ENCODE peak calls at places on chromosomes 5 and 9, in eight cellular contexts. D, G, Q, C, R, A, B and V are unnamed samples. For H3K9me3, the result is how much of the 10 kb centered on the place peaks cover.

GRCh38 chr5:157612071-157612476 is 36.5 kb upstream of the ADAM19 start:
- DNase-seq in D (peak), G (no peak), Q (no peak), C (no peak), R (no peak), A (no peak), B (no peak), V (no peak)

GRCh38 chr9:130043654-130044623 is 950 bp upstream of the FNBP1 start:
- DNase-seq in D (peak), G (peak), Q (no peak), C (peak), R (peak), A (peak), B (peak), V (peak)

GRCh38 chr5:177496111-177497010 is 1.0 kb downstream of the PDLIM7 start:
- DNase-seq in D (peak), G (peak), Q (peak), C (peak), R (peak), A (peak), B (peak), V (peak)

GRCh38 chr5:157253547-157253946 is 12.4 kb upstream of the CYFIP2 start:
- DNase-seq in D (peak), G (peak), Q (peak), C (peak), R (peak), A (peak), B (peak), V (peak)

GRCh38 chr9:112175796-112176315 is 759 bp upstream of the SUSD1 start:
- DNase-seq in D (no peak), G (peak), Q (no peak), C (no peak), R (no peak), A (no peak), B (peak), V (no peak)

GRCh38 chr5:133546500-133546899 is 65.8 kb downstream of the FSTL4 start:
- DNase-seq in D (no peak), G (no peak), Q (no peak), C (no peak), R (no peak), A (no peak), B (no peak), V (no peak)

GRCh38 chr5:64587370-64587769 is 81.6 kb downstream of the RGS7BP start:
- DNase-seq in D (no peak), G (no peak), Q (no peak), C (peak), R (no peak), A (no peak), B (no peak), V (no peak)

GRCh38 chr5:83417884-83418283 is 53.7 kb upstream of the VCAN start:
- DNase-seq in D (no peak), G (no peak), Q (no peak), C (no peak), R (no peak), A (no peak), B (no peak), V (no peak)

GRCh38 chr5:160470437-160471341 is 49.0 kb downstream of the PTTG1 start:
- DNase-seq in D (peak), G (no peak), Q (peak), C (no peak), R (no peak), A (no peak), B (no peak), V (peak)

GRCh38 chr9:113178087-113178486 is 27.3 kb downstream of the SLC31A2 start:
- DNase-seq in D (peak), G (no peak), Q (no peak), C (peak), R (peak), A (no peak), B (no peak), V (peak)

GRCh38 chr5:157292599-157292998 is 26.7 kb downstream of the CYFIP2 start:
- DNase-seq in D (no peak), G (no peak), Q (no peak), C (no peak), R (no peak), A (no peak), B (no peak), V (no peak)

GRCh38 chr5:170631471-170632195 is 127.8 kb downstream of the KCNIP1 start:
- DNase-seq in D (peak), G (peak), Q (no peak), C (peak), R (peak), A (peak), B (peak), V (no peak)

GRCh38 chr5:149581192-149581861 is at the start of gene ARHGEF37:
- DNase-seq in D (peak), G (peak), Q (peak), C (peak), R (peak), A (no peak), B (peak), V (peak)

GRCh38 chr5:140270008-140270407 is 32.9 kb downstream of the PFDN1 start:
- DNase-seq in D (no peak), G (no peak), Q (no peak), C (no peak), R (no peak), A (no peak), B (no peak), V (no peak)

GRCh38 chr9:127838375-127839078 is 15.9 kb downstream of the ENG start:
- DNase-seq in D (peak), G (no peak), Q (peak), C (peak), R (peak), A (no peak), B (no peak), V (peak)

GRCh38 chr5:175517824-175518450 is 39.6 kb downstream of the SFXN1 start:
- DNase-seq in D (peak), G (no peak), Q (peak), C (peak), R (peak), A (peak), B (no peak), V (peak)

GRCh38 chr5:73189816-73190451 is 16.9 kb downstream of the TMEM174 start:
- DNase-seq in D (peak), G (no peak), Q (no peak), C (peak), R (peak), A (no peak), B (no peak), V (peak)

GRCh38 chr9:35906923-35907699 is 1.1 kb downstream of the HRCT1 start:
- DNase-seq in D (peak), G (peak), Q (peak), C (peak), R (peak), A (no peak), B (no peak), V (peak)

GRCh38 chr9:92341578-92341977 is 15.8 kb downstream of the CENPP start:
- DNase-seq in D (no peak), G (no peak), Q (no peak), C (no peak), R (no peak), A (no peak), B (no peak), V (no peak)

GRCh38 chr5:148620696-148621095 is 33.6 kb downstream of the HTR4 start:
- DNase-seq in D (no peak), G (no peak), Q (no peak), C (no peak), R (no peak), A (peak), B (no peak), V (no peak)

GRCh38 chr5:97338729-97339128 is 155.7 kb upstream of the RIOK2 start:
- DNase-seq in D (no peak), G (no peak), Q (no peak), C (no peak), R (peak), A (no peak), B (no peak), V (no peak)

GRCh38 chr5:45277860-45278259 is 418.3 kb downstream of the HCN1 start:
- DNase-seq in D (no peak), G (no peak), Q (no peak), C (peak), R (no peak), A (no peak), B (peak), V (no peak)

GRCh38 chr9:6268830-6269397 is 53.3 kb downstream of the IL33 start:
- DNase-seq in D (no peak), G (no peak), Q (no peak), C (no peak), R (no peak), A (no peak), B (no peak), V (no peak)

GRCh38 chr5:52077941-52078825 is 694.9 kb downstream of the ISL1 start:
- DNase-seq in D (no peak), G (peak), Q (no peak), C (no peak), R (no peak), A (no peak), B (no peak), V (no peak)

GRCh38 chr9:128565578-128565977 is 13.2 kb downstream of the SPTAN1 start:
- DNase-seq in D (no peak), G (no peak), Q (no peak), C (no peak), R (no peak), A (no peak), B (no peak), V (no peak)

GRCh38 chr9:86126998-86127972 is 27.9 kb upstream of the GOLM1 start:
- DNase-seq in D (peak), G (peak), Q (peak), C (peak), R (peak), A (peak), B (peak), V (peak)

GRCh38 chr5:75274486-75274885 is 37.8 kb upstream of the ANKRD31 start:
- DNase-seq in D (no peak), G (no peak), Q (no peak), C (no peak), R (no peak), A (no peak), B (no peak), V (no peak)

GRCh38 chr5:31626156-31626555 is 12.8 kb upstream of the PDZD2 start:
- DNase-seq in D (no peak), G (no peak), Q (peak), C (no peak), R (no peak), A (no peak), B (no peak), V (no peak)

GRCh38 chr9:83236029-83236696 is 173.2 kb upstream of the RASEF start:
- DNase-seq in D (no peak), G (no peak), Q (no peak), C (no peak), R (no peak), A (no peak), B (no peak), V (no peak)

GRCh38 chr5:154262376-154262775 is 71.8 kb downstream of the GALNT10 start:
- DNase-seq in D (no peak), G (peak), Q (no peak), C (no peak), R (no peak), A (no peak), B (no peak), V (no peak)

GRCh38 chr9:132023409-132024180 is 56.1 kb downstream of the MED27 start:
- DNase-seq in D (no peak), G (no peak), Q (no peak), C (no peak), R (no peak), A (no peak), B (no peak), V (no peak)

GRCh38 chr5:181043285-181044092 is 3.4 kb downstream of the BTNL9 start:
- DNase-seq in D (no peak), G (no peak), Q (peak), C (no peak), R (no peak), A (peak), B (no peak), V (no peak)

GRCh38 chr5:1888541-1889251 is 6.0 kb upstream of the IRX4 start:
- DNase-seq in D (no peak), G (no peak), Q (no peak), C (no peak), R (no peak), A (no peak), B (no peak), V (no peak)

GRCh38 chr9:22308177-22308576 is 138.4 kb upstream of the DMRTA1 start:
- DNase-seq in D (no peak), G (no peak), Q (peak), C (no peak), R (no peak), A (no peak), B (no peak), V (no peak)

GRCh38 chr9:114178756-114179450 is 23.6 kb downstream of the COL27A1 start:
- DNase-seq in D (no peak), G (no peak), Q (no peak), C (peak), R (no peak), A (no peak), B (no peak), V (peak)

GRCh38 chr9:21070171-21070571 is 7.6 kb downstream of the IFNB1 start:
- DNase-seq in D (peak), G (peak), Q (peak), C (peak), R (peak), A (no peak), B (no peak), V (peak)

DNA sequence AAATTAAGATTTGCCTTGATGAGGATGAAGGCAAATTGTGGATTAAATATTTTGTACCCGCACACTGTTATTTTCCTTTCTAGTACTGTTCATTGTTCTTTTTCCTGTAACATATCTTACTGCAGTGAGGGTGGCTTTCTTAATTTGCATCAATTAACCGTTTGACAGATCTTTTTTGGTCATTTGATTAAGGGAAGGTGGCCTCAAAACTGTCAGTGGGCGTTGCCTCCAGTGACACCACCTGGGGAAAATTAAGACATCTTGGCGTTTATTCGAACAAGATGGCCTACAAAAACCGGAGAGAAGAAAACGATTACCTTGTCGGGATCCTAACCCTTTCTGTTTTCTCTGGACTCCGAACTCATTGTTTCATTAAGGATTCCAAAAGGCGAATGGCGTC is 2.0 kb downstream of the BASP1 start:
- DNase-seq in D (no peak), G (peak), Q (no peak), C (no peak), R (no peak), A (no peak), B (no peak), V (peak)
- H3K4me3 ChIP-seq in D (peak), G (peak), Q (peak), C (no peak), R (peak), A (no peak), B (no peak), V (peak)

DNA sequence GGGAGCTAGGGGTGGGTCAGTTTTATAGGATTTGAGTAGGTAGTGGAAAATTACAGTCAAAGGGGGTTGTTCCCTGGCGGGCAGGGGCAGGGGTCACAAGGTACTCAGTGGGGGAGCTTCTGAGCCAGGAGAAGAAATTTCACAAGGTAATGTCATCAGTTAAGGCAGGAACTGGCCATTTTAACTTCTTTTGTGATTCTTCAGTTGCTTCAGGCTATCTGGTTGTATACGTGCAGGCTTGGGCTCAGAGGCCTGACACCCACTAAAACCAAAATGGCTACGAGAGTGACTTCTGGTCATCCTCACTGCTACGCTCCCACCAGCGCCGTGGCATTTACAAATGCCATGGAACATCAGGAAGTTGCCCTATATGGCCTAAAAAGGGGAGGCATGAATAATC is 20.7 kb upstream of the NXNL2 start:
- DNase-seq in D (no peak), G (no peak), Q (no peak), C (no peak), R (no peak), A (no peak), B (no peak), V (no peak)
- H3K9ac ChIP-seq in D (no peak), G (no peak), Q (no peak), C (no peak), R (no peak), A (no peak), B (no peak), V (no peak)

GRCh38 chr9:123550797-123551196 is 194.8 kb downstream of the CRB2 start:
- DNase-seq in D (no peak), G (peak), Q (no peak), C (no peak), R (no peak), A (no peak), B (no peak), V (no peak)

GRCh38 chr9:123551636-123552203 is 195.7 kb downstream of the CRB2 start:
- DNase-seq in D (no peak), G (no peak), Q (no peak), C (no peak), R (no peak), A (no peak), B (no peak), V (no peak)

GRCh38 chr9:123548749-123549545 is 192.9 kb downstream of the CRB2 start:
- DNase-seq in D (no peak), G (no peak), Q (no peak), C (peak), R (no peak), A (no peak), B (no peak), V (no peak)

GRCh38 chr9:123552530-123552929 is 196.5 kb downstream of the CRB2 start:
- DNase-seq in D (no peak), G (no peak), Q (no peak), C (no peak), R (no peak), A (no peak), B (no peak), V (no peak)

DNA sequence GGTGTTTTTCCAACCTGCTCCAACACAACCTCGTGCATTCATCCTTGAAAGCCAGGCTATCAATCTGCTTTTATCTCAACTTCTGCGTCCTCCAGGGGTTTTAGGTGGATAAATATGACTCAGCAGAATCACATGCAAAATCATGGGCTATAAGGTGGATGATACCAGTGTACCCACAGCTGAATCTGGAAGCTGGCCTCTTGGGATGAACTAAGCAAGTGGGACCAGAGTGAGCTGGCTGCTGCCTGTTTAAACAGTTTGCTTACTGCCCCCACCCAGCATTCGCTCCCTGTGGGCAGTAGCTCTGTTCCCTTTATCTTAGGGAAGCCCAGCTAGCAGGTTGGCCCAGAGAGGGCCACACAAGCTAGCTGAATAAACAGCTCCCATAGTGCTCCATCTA is 194.0 kb downstream of the CRB2 start:
- DNase-seq in D (no peak), G (peak), Q (no peak), C (no peak), R (no peak), A (no peak), B (no peak), V (no peak)
- H3K9me3 ChIP-seq in D (under half), G (under half), Q (under half), C (under half), R (under half), A (under half), B (under half), V (under half)

GRCh38 chr5:858726-859125 is 7.9 kb upstream of the ZDHHC11 start:
- DNase-seq in D (no peak), G (no peak), Q (no peak), C (no peak), R (no peak), A (no peak), B (no peak), V (no peak)

GRCh38 chr5:856531-857425 is 6.0 kb upstream of the ZDHHC11 start:
- DNase-seq in D (peak), G (no peak), Q (no peak), C (no peak), R (no peak), A (no peak), B (no peak), V (no peak)

GRCh38 chr5:854966-855743 is 4.4 kb upstream of the ZDHHC11 start:
- DNase-seq in D (no peak), G (no peak), Q (no peak), C (no peak), R (no peak), A (no peak), B (no peak), V (no peak)

GRCh38 chr5:854217-854616 is 3.4 kb upstream of the ZDHHC11 start:
- DNase-seq in D (no peak), G (no peak), Q (no peak), C (no peak), R (no peak), A (no peak), B (no peak), V (no peak)

DNA sequence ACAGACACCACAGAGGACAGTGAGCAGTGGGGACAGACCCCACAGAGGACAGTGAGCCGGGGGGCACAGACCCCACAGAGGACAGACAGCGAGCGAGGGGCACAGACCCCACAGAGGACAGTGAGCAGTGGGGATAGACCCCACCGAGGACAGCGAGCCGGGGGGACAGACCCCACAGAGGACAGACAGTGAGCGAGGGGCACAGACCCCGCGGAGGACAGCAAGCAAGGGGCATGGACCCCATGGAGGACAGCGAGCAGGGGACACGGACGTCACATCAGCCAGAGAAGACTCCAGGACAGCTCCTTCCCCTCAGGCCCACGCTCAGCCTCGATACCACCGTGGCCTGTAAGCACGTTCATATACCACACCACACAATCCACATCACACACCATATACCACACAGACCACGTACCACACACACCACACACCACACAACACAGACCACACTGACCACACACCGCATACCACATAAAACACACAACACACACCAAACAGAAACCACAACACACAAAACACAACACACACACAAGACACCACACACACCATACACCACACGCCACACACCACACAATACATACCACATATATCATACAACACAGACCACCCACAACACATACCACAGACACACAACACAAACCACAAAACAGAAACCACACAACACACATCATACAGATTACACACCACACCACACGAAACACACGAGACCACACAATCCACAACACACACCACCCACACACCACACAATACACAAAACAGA is 5.2 kb upstream of the ZDHHC11 start:
- DNase-seq in D (peak), G (no peak), Q (no peak), C (peak), R (peak), A (no peak), B (no peak), V (no peak)
- H3K4me3 ChIP-seq in D (no peak), G (no peak), Q (no peak), C (no peak), R (no peak), A (no peak), B (no peak), V (no peak)